ENCODE peak calls at places on chromosome 2, in seven cellular contexts. C is Ammon's horn; E is heart left ventricle; I is Karpas-422; F is activated CD4-positive, alpha-beta T cell treated with anti-CD3 and anti-CD28 coated beads, Interleukin-2, amount 10 ng/mL, durations not matched to agents 7 days and 5 days; J is cardiac septum; Q is RKO. L is an unnamed sample.

GRCh38 chr2:28471701-28472236 is 24.1 kb upstream of the PLB1 start:
- DNase-seq in Q (no peak), J (no peak), C (no peak), I (no peak), E (no peak), F (no peak), L (no peak)

GRCh38 chr2:173414823-173415322 is 60.2 kb downstream of the CDCA7 start:
- DNase-seq in E (no peak), F (no peak), J (no peak), C (no peak), Q (peak), I (no peak), L (peak)

GRCh38 chr2:129229830-129230441 is 749.5 kb upstream of the RAB6C start:
- DNase-seq in F (no peak), C (no peak), J (no peak), I (no peak), E (no peak), Q (no peak), L (no peak)

GRCh38 chr2:15760232-15760890 is 168.7 kb downstream of the DDX1 start:
- DNase-seq in C (no peak), J (no peak), Q (no peak), F (no peak), I (no peak), E (no peak), L (no peak)

GRCh38 chr2:212294816-212295215 is 243.8 kb downstream of the ERBB4 start:
- DNase-seq in F (no peak), I (no peak), J (no peak), Q (no peak), C (peak), E (no peak), L (no peak)

GRCh38 chr2:210072922-210073509 is 70.6 kb downstream of the RPE start:
- DNase-seq in E (no peak), J (no peak), C (peak), Q (peak), F (peak), I (peak), L (peak)

GRCh38 chr2:209943776-209944175 is 58.7 kb upstream of the RPE start:
- DNase-seq in Q (no peak), J (no peak), E (no peak), C (no peak), I (no peak), F (no peak), L (no peak)

GRCh38 chr2:180621366-180621765 is 359.0 kb upstream of the UBE2E3 start:
- DNase-seq in E (no peak), J (no peak), I (no peak), C (no peak), F (no peak), Q (no peak), L (no peak)

GRCh38 chr2:211407076-211407475 is 850.7 kb downstream of the CPS1 start:
- DNase-seq in E (no peak), Q (no peak), C (no peak), J (no peak), F (no peak), I (no peak), L (no peak)

GRCh38 chr2:144084114-144084661 is 435.7 kb downstream of the ZEB2 start:
- DNase-seq in E (no peak), J (no peak), Q (peak), F (no peak), C (no peak), I (no peak), L (peak)

GRCh38 chr2:218501665-218502064 is 66.5 kb downstream of the USP37 start:
- DNase-seq in I (no peak), E (no peak), Q (no peak), F (no peak), J (no peak), C (peak), L (no peak)

GRCh38 chr2:196959750-196960392 is 33.4 kb upstream of the PGAP1 start:
- DNase-seq in I (no peak), J (no peak), C (no peak), F (no peak), Q (no peak), E (no peak), L (no peak)

GRCh38 chr2:106792671-106793070 is 93.3 kb downstream of the ST6GAL2 start:
- DNase-seq in F (no peak), C (no peak), J (no peak), I (no peak), Q (no peak), E (no peak), L (no peak)

GRCh38 chr2:221254281-221254680 is 317.8 kb downstream of the EPHA4 start:
- DNase-seq in F (no peak), Q (no peak), J (no peak), I (no peak), E (no peak), C (no peak), L (no peak)

GRCh38 chr2:29223851-29224692 is 108.9 kb downstream of the CLIP4 start:
- DNase-seq in I (no peak), J (peak), F (no peak), Q (peak), E (peak), C (peak), L (peak)

GRCh38 chr2:85396531-85397470 is 13.4 kb downstream of the CAPG start:
- DNase-seq in Q (no peak), J (no peak), C (no peak), I (no peak), F (no peak), E (no peak), L (no peak)

GRCh38 chr2:232310690-232311089 is 67.9 kb upstream of the ALPP start:
- DNase-seq in F (no peak), J (no peak), Q (no peak), C (no peak), I (no peak), E (no peak), L (no peak)

GRCh38 chr2:20629581-20630291 is 21.2 kb downstream of the HS1BP3 start:
- DNase-seq in J (no peak), F (no peak), E (no peak), Q (no peak), C (peak), I (no peak), L (no peak)

GRCh38 chr2:11213090-11213638 is 57.9 kb downstream of the SLC66A3 start:
- DNase-seq in Q (no peak), J (no peak), E (no peak), I (no peak), F (no peak), C (no peak), L (peak)

GRCh38 chr2:100903534-100904258 is 83.8 kb downstream of the NPAS2 start:
- DNase-seq in J (no peak), E (no peak), I (no peak), Q (no peak), F (no peak), C (no peak), L (peak)

GRCh38 chr2:236631361-236632291 is 62.0 kb downstream of the ACKR3 start:
- DNase-seq in F (no peak), C (no peak), I (no peak), Q (no peak), J (peak), E (peak), L (no peak)

GRCh38 chr2:106614511-106615291 is 127.5 kb downstream of the CD8B2 start:
- DNase-seq in C (no peak), E (no peak), I (no peak), Q (no peak), F (no peak), J (no peak), L (no peak)

GRCh38 chr2:53442783-53443182 is 324.8 kb upstream of the CHAC2 start:
- DNase-seq in I (peak), J (no peak), F (no peak), E (no peak), Q (peak), C (no peak), L (no peak)

GRCh38 chr2:17621781-17622180 is 81.3 kb downstream of the VSNL1 start:
- DNase-seq in F (no peak), Q (no peak), J (no peak), C (no peak), I (no peak), E (no peak), L (peak)

GRCh38 chr2:226678422-226678821 is 121.2 kb downstream of the IRS1 start:
- DNase-seq in E (no peak), Q (no peak), C (no peak), F (no peak), I (no peak), J (no peak), L (no peak)

GRCh38 chr2:190765386-190766173 is 115.0 kb upstream of the GLS start:
- DNase-seq in F (no peak), E (no peak), I (no peak), J (no peak), Q (peak), C (no peak), L (peak)

GRCh38 chr2:174561283-174562275 is 36.0 kb downstream of the WIPF1 start:
- DNase-seq in F (no peak), C (peak), Q (no peak), I (no peak), E (peak), J (peak), L (no peak)